ENCODE peak calls at places on chromosomes 4 and X, in four cellular contexts. H is iPS-NIHi11, M is fibroblast of pulmonary artery, G is occipital lobe. X is an unnamed sample.

GRCh38 chr4:40722576-40723161 is 27.1 kb upstream of the NSUN7 start:
- DNase-seq in H (no peak), M (peak; percentile 16), G (no peak), X (peak; percentile 29)

GRCh38 chr4:119679251-119679650 is 50.6 kb upstream of the PDE5A start:
- DNase-seq in H (no peak), M (no peak), G (no peak), X (no peak)

GRCh38 chr4:146916479-146917076 is 29.1 kb downstream of the TTC29 start:
- DNase-seq in H (no peak), M (peak; percentile 72), G (no peak), X (peak; percentile 72)

GRCh38 chr4:68466185-68466584 is 18.9 kb downstream of the TMPRSS11E start:
- DNase-seq in H (no peak), M (peak; percentile 33), G (no peak), X (no peak)

GRCh38 chr4:16196482-16197393 is 29.5 kb downstream of the TAPT1 start:
- DNase-seq in H (peak; percentile 44), M (peak; percentile 73), G (no peak), X (peak; percentile 75)

GRCh38 chr4:184310171-184310567 is 92.5 kb upstream of the ENPP6 start:
- DNase-seq in H (peak; percentile 36), M (no peak), G (no peak), X (peak; percentile 78)

GRCh38 chr4:110007217-110007616 is 94.5 kb downstream of the EGF start:
- DNase-seq in H (no peak), M (no peak), G (no peak), X (no peak)

GRCh38 chrX:102840871-102841705 is 96.0 kb upstream of the RAB40AL start:
- DNase-seq in H (peak; percentile 11), M (peak; percentile 31), G (no peak), X (peak; percentile 75)

GRCh38 chrX:56796641-56797395 is 67.8 kb downstream of the NBDY start:
- DNase-seq in H (no peak), M (no peak), G (no peak), X (no peak)

GRCh38 chr4:53734584-53735363 is 143.5 kb upstream of the LNX1 start:
- DNase-seq in H (no peak), M (peak; percentile 49), G (no peak), X (peak; percentile 63)

GRCh38 chr4:2745981-2746806 is 9.9 kb downstream of the TNIP2 start:
- DNase-seq in H (no peak), M (peak; percentile 45), G (no peak), X (peak; percentile 72)

GRCh38 chr4:118888666-118889312 is at the start of gene SYNPO2:
- DNase-seq in H (peak; percentile 83), M (peak; percentile 92), G (peak; percentile 38), X (peak; percentile 71)

GRCh38 chrX:118807151-118808017 is 16.2 kb upstream of the ZCCHC12 start:
- DNase-seq in H (peak; percentile 37), M (peak; percentile 70), G (no peak), X (peak; percentile 72)

GRCh38 chr4:8280158-8280875 is 10.8 kb downstream of the HTRA3 start:
- DNase-seq in H (no peak), M (no peak), G (no peak), X (no peak)

GRCh38 chr4:121192500-121192899 is 28.4 kb upstream of the TNIP3 start:
- DNase-seq in H (peak; percentile 25), M (peak; percentile 65), G (no peak), X (peak; percentile 57)

GRCh38 chrX:119552508-119552907 is 12.7 kb downstream of the STEEP1 start:
- DNase-seq in H (no peak), M (peak; percentile 54), G (no peak), X (no peak)

GRCh38 chrX:73851014-73852009 is 288.3 kb downstream of the CHIC1 start:
- DNase-seq in H (no peak), M (no peak), G (no peak), X (no peak)

GRCh38 chrX:21940356-21940829 is at the start of gene SMS:
- DNase-seq in H (peak; percentile 72), M (peak; percentile 66), G (peak; percentile 59), X (peak; percentile 72)

GRCh38 chr4:108044951-108045686 is 55.4 kb downstream of the HADH start:
- DNase-seq in H (no peak), M (no peak), G (no peak), X (no peak)

GRCh38 chrX:110795645-110796510 is at the start of gene CHRDL1:
- DNase-seq in H (peak; percentile 61), M (no peak), G (no peak), X (no peak)

GRCh38 chrX:574355-574754 is 56.2 kb upstream of the SHOX start:
- DNase-seq in H (no peak), M (no peak), G (no peak), X (no peak)

GRCh38 chr4:84666444-84666843 is 83.5 kb downstream of the CDS1 start:
- DNase-seq in H (no peak), M (no peak), G (no peak), X (no peak)

GRCh38 chr4:120723105-120723504 is 199.4 kb downstream of the PRDM5 start:
- DNase-seq in H (no peak), M (peak; percentile 64), G (no peak), X (no peak)

GRCh38 chr4:3208826-3209225 is 40.1 kb upstream of the MSANTD1 start:
- DNase-seq in H (no peak), M (no peak), G (no peak), X (no peak)